ENCODE peak calls at places on chromosome 2, in five cellular contexts. One of them, this sample, is unnamed.
A peak's percentile ranks its signal among the peaks of the same experiment; 100 is the strongest.

GRCh38 chr2:230757476-230757875 is 44.8 kb downstream of the CAB39 start:
- DNase-seq in IMR-90: peak; percentile 66
- DNase-seq in choroid plexus epithelial cell: peak; percentile 82
- DNase-seq in fibroblast of mammary gland: no peak
- DNase-seq in lung: no peak
- DNase-seq in this sample: peak; percentile 88

GRCh38 chr2:190408538-190409271 is 550 bp downstream of the MFSD6 start:
- DNase-seq in IMR-90: no peak
- DNase-seq in choroid plexus epithelial cell: no peak
- DNase-seq in fibroblast of mammary gland: no peak
- DNase-seq in lung: peak; percentile 54
- DNase-seq in this sample: peak; percentile 16

GRCh38 chr2:28269019-28269784 is 123.5 kb upstream of the FOSL2 start:
- DNase-seq in IMR-90: peak; percentile 51
- DNase-seq in choroid plexus epithelial cell: peak; percentile 55
- DNase-seq in fibroblast of mammary gland: peak; percentile 24
- DNase-seq in lung: no peak
- DNase-seq in this sample: no peak

GRCh38 chr2:150165479-150165878 is 322.0 kb downstream of the RND3 start:
- DNase-seq in IMR-90: no peak
- DNase-seq in choroid plexus epithelial cell: no peak
- DNase-seq in fibroblast of mammary gland: no peak
- DNase-seq in lung: no peak
- DNase-seq in this sample: peak; percentile 85

GRCh38 chr2:211045025-211045424 is 488.6 kb downstream of the CPS1 start:
- DNase-seq in IMR-90: no peak
- DNase-seq in choroid plexus epithelial cell: no peak
- DNase-seq in fibroblast of mammary gland: no peak
- DNase-seq in lung: no peak
- DNase-seq in this sample: no peak

GRCh38 chr2:118718921-118719320 is 128.5 kb downstream of the EN1 start:
- DNase-seq in IMR-90: no peak
- DNase-seq in choroid plexus epithelial cell: no peak
- DNase-seq in fibroblast of mammary gland: no peak
- DNase-seq in lung: no peak
- DNase-seq in this sample: no peak

GRCh38 chr2:112705576-112705975 is 15.2 kb upstream of the NT5DC4 start:
- DNase-seq in IMR-90: no peak
- DNase-seq in choroid plexus epithelial cell: peak; percentile 77
- DNase-seq in fibroblast of mammary gland: no peak
- DNase-seq in lung: no peak
- DNase-seq in this sample: no peak

GRCh38 chr2:109722026-109722425 is 72.1 kb upstream of the RGPD5 start:
- DNase-seq in IMR-90: no peak
- DNase-seq in choroid plexus epithelial cell: no peak
- DNase-seq in fibroblast of mammary gland: no peak
- DNase-seq in lung: peak; percentile 45
- DNase-seq in this sample: no peak

GRCh38 chr2:15271941-15272340 is 289.2 kb downstream of the NBAS start:
- DNase-seq in IMR-90: peak; percentile 16
- DNase-seq in choroid plexus epithelial cell: no peak
- DNase-seq in fibroblast of mammary gland: no peak
- DNase-seq in lung: no peak
- DNase-seq in this sample: peak; percentile 60

GRCh38 chr2:132542953-132543569 is 126.5 kb downstream of the GPR39 start:
- DNase-seq in IMR-90: peak; percentile 16
- DNase-seq in choroid plexus epithelial cell: peak; percentile 9
- DNase-seq in fibroblast of mammary gland: no peak
- DNase-seq in lung: no peak
- DNase-seq in this sample: peak; percentile 8

GRCh38 chr2:221492606-221493005 is 79.5 kb downstream of the EPHA4 start:
- DNase-seq in IMR-90: peak; percentile 32
- DNase-seq in choroid plexus epithelial cell: no peak
- DNase-seq in fibroblast of mammary gland: peak; percentile 48
- DNase-seq in lung: no peak
- DNase-seq in this sample: peak; percentile 84

GRCh38 chr2:218275368-218276072 is 5.2 kb downstream of the PNKD start:
- DNase-seq in IMR-90: no peak
- DNase-seq in choroid plexus epithelial cell: no peak
- DNase-seq in fibroblast of mammary gland: no peak
- DNase-seq in lung: no peak
- DNase-seq in this sample: no peak

GRCh38 chr2:218272531-218273212 is 2.4 kb downstream of the PNKD start:
- DNase-seq in IMR-90: peak; percentile 84
- DNase-seq in choroid plexus epithelial cell: peak; percentile 93
- DNase-seq in fibroblast of mammary gland: peak; percentile 98
- DNase-seq in lung: peak; percentile 90
- DNase-seq in this sample: peak; percentile 96

GRCh38 chr2:218274586-218274985 is 4.3 kb downstream of the PNKD start:
- DNase-seq in IMR-90: no peak
- DNase-seq in choroid plexus epithelial cell: no peak
- DNase-seq in fibroblast of mammary gland: no peak
- DNase-seq in lung: no peak
- DNase-seq in this sample: no peak

GRCh38 chr2:218271865-218272530 is 1.7 kb downstream of the PNKD start:
- DNase-seq in IMR-90: no peak
- DNase-seq in choroid plexus epithelial cell: no peak
- DNase-seq in fibroblast of mammary gland: no peak
- DNase-seq in lung: no peak
- DNase-seq in this sample: no peak

GRCh38 chr2:218273908-218274249 is 3.6 kb downstream of the PNKD start:
- DNase-seq in IMR-90: no peak
- DNase-seq in choroid plexus epithelial cell: no peak
- DNase-seq in fibroblast of mammary gland: no peak
- DNase-seq in lung: no peak
- DNase-seq in this sample: no peak
- TF ChIP-seq CTCF in IMR-90: no peak
- TF ChIP-seq CTCF in choroid plexus epithelial cell: no peak
- TF ChIP-seq CTCF in fibroblast of mammary gland: no peak
- TF ChIP-seq CTCF in lung: no peak
- TF ChIP-seq CTCF in this sample: no peak

GRCh38 chr2:180979086-180979934 is 1.1 kb upstream of the UBE2E3 start:
- DNase-seq in IMR-90: peak; percentile 76
- DNase-seq in choroid plexus epithelial cell: peak; percentile 86
- DNase-seq in fibroblast of mammary gland: peak; percentile 33
- DNase-seq in lung: no peak
- DNase-seq in this sample: peak; percentile 80
- H3K4me3 ChIP-seq in IMR-90: peak overlapping the region; percentile 96
- H3K4me3 ChIP-seq in choroid plexus epithelial cell: peak overlapping the region; percentile 67
- H3K4me3 ChIP-seq in fibroblast of mammary gland: peak overlapping the region; percentile 39
- H3K4me3 ChIP-seq in lung: peak overlapping the region; percentile 55
- H3K4me3 ChIP-seq in this sample: peak overlapping the region; percentile 89

GRCh38 chr2:6877402-6878305 is at the start of gene RSAD2:
- DNase-seq in IMR-90: peak; percentile 16
- DNase-seq in choroid plexus epithelial cell: peak; percentile 79
- DNase-seq in fibroblast of mammary gland: peak; percentile 55
- DNase-seq in lung: peak; percentile 42
- DNase-seq in this sample: peak; percentile 27
- TF ChIP-seq CTCF in IMR-90: no peak
- TF ChIP-seq CTCF in choroid plexus epithelial cell: peak; percentile 2
- TF ChIP-seq CTCF in fibroblast of mammary gland: no peak
- TF ChIP-seq CTCF in lung: no peak
- TF ChIP-seq CTCF in this sample: no peak

DNA sequence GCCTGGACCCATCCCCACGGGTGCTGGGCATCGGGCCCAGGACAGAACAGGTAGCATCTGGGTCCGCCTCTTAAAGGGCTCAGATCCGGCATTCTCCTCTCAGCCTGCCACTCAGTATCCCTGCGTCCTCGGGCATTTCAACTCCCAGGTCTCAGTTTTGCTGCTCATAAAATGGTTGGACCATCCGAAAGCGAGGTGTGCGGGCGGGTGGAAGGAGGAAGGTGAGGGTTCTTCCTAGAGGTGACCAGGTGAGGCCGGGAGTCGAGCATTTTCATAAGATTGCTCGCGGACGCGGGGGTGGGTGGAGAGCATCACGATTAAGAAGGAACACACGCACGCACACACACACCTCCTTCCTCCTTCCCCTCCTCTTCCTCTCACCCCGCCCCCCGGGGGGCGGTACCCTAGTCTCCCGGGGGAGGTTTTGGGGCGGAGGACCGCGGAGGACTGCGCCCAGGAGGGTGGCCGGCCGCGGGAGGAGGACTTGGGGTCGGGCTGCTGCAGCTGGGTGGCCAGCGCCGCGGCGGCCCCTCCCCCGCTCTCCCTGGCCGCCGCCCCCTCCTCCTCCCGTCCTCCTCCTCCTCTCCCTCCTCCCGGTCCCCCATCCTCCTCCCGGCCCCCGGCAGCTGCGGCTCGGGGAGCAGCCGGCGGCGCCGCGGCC is 97.9 kb upstream of the GPR45 start:
- DNase-seq in IMR-90: no peak
- DNase-seq in choroid plexus epithelial cell: no peak
- DNase-seq in fibroblast of mammary gland: no peak
- DNase-seq in lung: no peak
- DNase-seq in this sample: no peak
- H3K4me3 ChIP-seq in IMR-90: peak overlapping the region; percentile 13
- H3K4me3 ChIP-seq in choroid plexus epithelial cell: peak overlapping the region; percentile 44
- H3K4me3 ChIP-seq in fibroblast of mammary gland: peak overlapping the region; percentile 20
- H3K4me3 ChIP-seq in lung: no peak overlapping the region
- H3K4me3 ChIP-seq in this sample: peak overlapping the region; percentile 12

This sample was measured in AG10803.